ENCODE peak calls at places on chromosomes 16 and 17, in four cellular contexts. L, G, K and I are unnamed samples.

GRCh38 chr16:10518479-10519041 is 61.8 kb downstream of the EMP2 start:
- DNase-seq in K (no peak), G (no peak), L (no peak), I (no peak)

GRCh38 chr16:21194771-21195301 is 16.5 kb downstream of the ZP2 start:
- DNase-seq in G (no peak), L (no peak), K (peak; percentile 14), I (no peak)

GRCh38 chr17:50806141-50806643 is 29.2 kb upstream of the WFIKKN2 start:
- DNase-seq in G (peak; percentile 42), K (no peak), L (no peak), I (no peak)

GRCh38 chr17:39926588-39927100 is 757 bp downstream of the ORMDL3 start:
- DNase-seq in L (no peak), G (peak; percentile 71), K (no peak), I (no peak)

GRCh38 chr16:50197582-50197981 is 44.5 kb downstream of the TENT4B start:
- DNase-seq in K (no peak), L (no peak), G (no peak), I (no peak)

GRCh38 chr16:14205666-14206065 is 134.5 kb downstream of the MRTFB start:
- DNase-seq in G (no peak), L (no peak), K (no peak), I (no peak)

GRCh38 chr16:53052519-53053501 is at the start of gene CHD9NB:
- DNase-seq in K (peak; percentile 92), L (no peak), G (no peak), I (peak; percentile 68)

GRCh38 chr17:12027658-12028057 is 7.0 kb downstream of the MAP2K4 start:
- DNase-seq in G (no peak), L (no peak), K (no peak), I (no peak)

GRCh38 chr17:80596760-80597608 is 52.3 kb downstream of the RPTOR start:
- DNase-seq in L (no peak), K (no peak), G (no peak), I (no peak)

GRCh38 chr16:54438469-54438868 is 151.9 kb upstream of the IRX3 start:
- DNase-seq in K (no peak), L (no peak), G (no peak), I (no peak)

GRCh38 chr16:86821933-86822332 is 243.6 kb downstream of the FOXL1 start:
- DNase-seq in L (no peak), G (no peak), K (no peak), I (no peak)

GRCh38 chr17:80794281-80795089 is 197.2 kb upstream of the CHMP6 start:
- DNase-seq in K (no peak), G (no peak), L (no peak), I (no peak)

GRCh38 chr17:79830303-79830702 is 8.9 kb downstream of the CBX4 start:
- DNase-seq in L (no peak), K (no peak), G (no peak), I (no peak)

GRCh38 chr16:85475233-85475632 is 137.9 kb upstream of the GSE1 start:
- DNase-seq in K (no peak), G (no peak), L (no peak), I (no peak)

GRCh38 chr17:61635913-61636432 is 45.0 kb upstream of the NACA2 start:
- DNase-seq in G (peak; percentile 55), K (peak; percentile 2), L (peak; percentile 6), I (no peak)

GRCh38 chr17:68456529-68457167 is 648 bp downstream of the WIPI1 start:
- DNase-seq in K (peak; percentile 67), G (peak; percentile 88), L (peak; percentile 82), I (peak; percentile 43)

GRCh38 chr17:67836205-67836987 is 11.1 kb downstream of the BPTF start:
- DNase-seq in L (no peak), K (no peak), G (no peak), I (peak; percentile 15)

GRCh38 chr17:10072086-10072485 is 126.3 kb downstream of the GAS7 start:
- DNase-seq in G (no peak), K (no peak), L (no peak), I (no peak)

GRCh38 chr17:65064452-65065019 is 8.0 kb upstream of the GNA13 start:
- DNase-seq in L (no peak), K (peak; percentile 74), G (no peak), I (no peak)

GRCh38 chr17:63826468-63827001 is 696 bp upstream of the PSMC5 start:
- DNase-seq in K (no peak), L (no peak), G (peak; percentile 49), I (no peak)

DNA sequence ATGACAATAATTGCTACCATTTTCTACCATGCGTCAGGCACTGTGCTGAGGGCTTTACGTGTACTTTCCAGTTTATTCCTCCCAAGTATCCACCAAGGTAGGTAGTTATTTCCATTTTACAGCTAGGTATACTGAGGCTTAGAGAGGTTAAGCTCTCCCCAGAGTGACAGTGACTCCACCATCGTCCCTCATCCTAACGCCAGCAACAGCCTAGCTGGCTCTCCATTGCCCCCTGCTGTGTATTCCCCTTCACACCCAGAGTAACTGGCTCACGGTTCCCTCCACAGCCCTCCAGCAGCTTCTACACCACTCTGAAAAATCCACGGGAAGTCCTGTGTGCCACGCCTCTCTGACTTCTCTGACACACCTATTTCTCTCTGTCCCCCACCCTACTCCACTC is 7.1 kb upstream of the ASGR1 start:
- DNase-seq in K (no peak), G (no peak), L (no peak), I (no peak)
- TF ChIP-seq CTCF in K (peak; percentile 21), G (no peak), L (no peak), I (no peak)

DNA sequence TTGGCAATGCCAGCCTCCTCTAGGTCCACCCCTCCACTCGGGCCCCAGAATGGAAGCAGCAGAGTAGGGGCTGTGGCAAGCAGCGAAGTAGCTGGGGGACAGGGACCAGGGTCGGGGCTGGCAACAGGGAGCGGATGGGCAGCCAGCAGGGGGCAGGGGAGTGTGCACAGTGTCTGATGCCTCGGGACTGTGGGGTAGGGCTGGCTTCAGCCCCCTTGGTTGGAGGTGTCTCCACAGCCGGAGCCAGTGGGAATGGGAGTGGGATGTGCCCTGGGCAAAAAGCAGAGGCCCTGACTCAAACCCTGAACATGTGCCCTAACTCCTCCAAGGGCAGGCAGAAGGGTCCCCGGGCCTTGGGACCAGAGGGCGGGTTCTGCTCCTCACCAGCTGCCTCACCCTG is 18.5 kb upstream of the ARHGAP27 start:
- DNase-seq in G (no peak), L (no peak), K (no peak), I (no peak)
- TF ChIP-seq CTCF in G (peak; percentile 20), L (no peak), K (peak; percentile 5), I (no peak)

GRCh38 chr17:74179576-74179975 is 23.9 kb upstream of the RPL38 start:
- DNase-seq in K (no peak), L (no peak), G (no peak), I (no peak)

GRCh38 chr17:74181341-74181740 is 22.1 kb upstream of the RPL38 start:
- DNase-seq in L (no peak), G (no peak), K (no peak), I (no peak)

GRCh38 chr17:74176546-74177001 is 26.9 kb upstream of the RPL38 start:
- DNase-seq in K (no peak), L (peak; percentile 72), G (peak; percentile 85), I (no peak)

GRCh38 chr17:74180336-74180735 is 23.1 kb upstream of the RPL38 start:
- DNase-seq in G (peak; percentile 39), K (no peak), L (no peak), I (no peak)

DNA sequence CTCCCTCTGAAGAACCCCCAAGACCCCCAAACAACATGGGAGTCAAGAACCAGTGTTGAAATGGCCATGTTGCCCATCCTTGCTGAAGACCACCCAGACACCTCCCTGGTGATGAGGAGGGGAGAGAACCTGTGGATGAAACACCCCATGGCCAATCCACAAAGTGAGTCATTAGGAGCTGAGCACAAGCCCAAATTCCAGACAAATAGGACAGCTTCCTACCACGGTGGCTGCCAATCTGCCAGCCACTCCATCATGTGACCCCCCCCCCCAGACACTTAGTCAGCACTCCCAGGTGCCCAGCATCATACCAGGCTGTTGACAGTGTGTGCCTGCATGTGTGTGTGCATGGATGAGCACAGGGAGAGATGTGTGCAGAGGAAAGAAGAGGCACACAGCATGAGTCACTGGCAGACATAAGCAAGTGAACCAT is 26.4 kb upstream of the RPL38 start:
- DNase-seq in G (no peak), K (peak; percentile 62), L (no peak), I (no peak)
- TF ChIP-seq CTCF in G (no peak), K (no peak), L (no peak), I (no peak)

GRCh38 chr17:78137392-78138203 is 7.0 kb downstream of the TMC8 start:
- DNase-seq in L (no peak), K (no peak), G (no peak), I (no peak)
- TF ChIP-seq CTCF in L (peak; percentile 33), K (peak; percentile 35), G (peak; percentile 49), I (peak; percentile 33)

GRCh38 chr17:21289175-21289901 is 4.8 kb downstream of the MAP2K3 start:
- DNase-seq in L (no peak), G (no peak), K (no peak), I (no peak)

GRCh38 chr17:21288581-21289017 is 4.1 kb downstream of the MAP2K3 start:
- DNase-seq in G (no peak), L (no peak), K (no peak), I (no peak)

GRCh38 chr17:21291357-21291756 is 6.8 kb downstream of the MAP2K3 start:
- DNase-seq in K (no peak), L (no peak), G (no peak), I (no peak)

GRCh38 chr17:21291862-21292261 is 7.4 kb downstream of the MAP2K3 start:
- DNase-seq in L (no peak), G (no peak), K (no peak), I (no peak)

GRCh38 chr17:21289902-21290571 is 5.5 kb downstream of the MAP2K3 start:
- DNase-seq in L (no peak), K (no peak), G (no peak), I (no peak)
- TF ChIP-seq CTCF in L (no peak), K (no peak), G (no peak), I (no peak)

GRCh38 chr16:30650369-30651123 is at the start of gene PRR14:
- DNase-seq in G (peak; percentile 99), L (peak; percentile 99), K (peak; percentile 95), I (peak; percentile 97)
- TF ChIP-seq CTCF in G (peak; percentile 28), L (peak; percentile 43), K (peak; percentile 4), I (no peak)

GRCh38 chr16:57145964-57146647 is 39.7 kb downstream of the PSME3IP1 start:
- DNase-seq in G (no peak), L (no peak), K (no peak), I (no peak)

GRCh38 chr16:57145046-57145963 is 40.5 kb downstream of the PSME3IP1 start:
- DNase-seq in G (no peak), L (no peak), K (no peak), I (no peak)

GRCh38 chr16:57147381-57148191 is 38.3 kb downstream of the PSME3IP1 start:
- DNase-seq in G (peak; percentile 33), L (no peak), K (no peak), I (peak; percentile 67)

GRCh38 chr16:57148481-57148880 is 37.4 kb downstream of the PSME3IP1 start:
- DNase-seq in G (no peak), L (no peak), K (no peak), I (no peak)

DNA sequence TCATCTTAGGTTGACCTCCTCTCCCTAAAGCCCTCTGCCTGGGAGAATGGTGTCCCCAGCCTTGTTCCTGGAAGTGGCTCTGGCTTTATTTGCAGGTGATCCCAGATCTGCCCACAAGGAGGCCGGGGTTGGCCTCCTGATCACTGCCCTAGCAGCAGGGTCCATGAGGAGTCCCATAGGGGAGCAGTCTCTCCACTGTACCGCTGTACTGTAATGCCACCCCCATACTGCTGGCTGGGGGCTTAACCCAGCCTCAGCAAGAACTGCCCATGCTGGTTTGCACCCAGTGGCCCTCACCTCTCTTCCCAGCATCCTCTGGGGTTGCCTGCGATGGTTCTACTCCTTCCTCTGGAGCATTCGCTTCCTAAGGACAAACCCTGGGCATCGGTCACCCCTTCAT is 39.1 kb downstream of the PSME3IP1 start:
- DNase-seq in L (no peak), G (peak; percentile 49), K (no peak), I (no peak)
- TF ChIP-seq CTCF in L (no peak), G (peak; percentile 36), K (no peak), I (peak; percentile 21)